ENCODE peak calls at places on chromosomes 4 and X, in eight cellular contexts. One of them, this sample, is unnamed.

GRCh38 chr4:8286719-8287355 is 17.3 kb downstream of the HTRA3 start:
- DNase-seq in EL: no peak
- DNase-seq in iris pigment epithelial cell: no peak
- DNase-seq in activated CD4-positive, alpha-beta T cell treated with anti-CD3 and anti-CD28 coated beads, Interleukin-2, amount 10 ng/mL, durations not matched to agents 7 days and 5 days: no peak
- DNase-seq in BE2C: no peak
- DNase-seq in activated gamma-delta T cell treated with Interleukin-2 at 50 U/mL for 16 hours: no peak
- DNase-seq in adrenal gland: no peak
- DNase-seq in NCI-H1694: no peak
- DNase-seq in this sample: no peak

GRCh38 chr4:113080050-113080449 is 30.6 kb downstream of the ANK2 start:
- DNase-seq in EL: peak; percentile 5
- DNase-seq in iris pigment epithelial cell: peak; percentile 21
- DNase-seq in activated CD4-positive, alpha-beta T cell treated with anti-CD3 and anti-CD28 coated beads, Interleukin-2, amount 10 ng/mL, durations not matched to agents 7 days and 5 days: no peak
- DNase-seq in BE2C: no peak
- DNase-seq in activated gamma-delta T cell treated with Interleukin-2 at 50 U/mL for 16 hours: no peak
- DNase-seq in adrenal gland: no peak
- DNase-seq in NCI-H1694: no peak
- DNase-seq in this sample: peak; percentile 62

GRCh38 chrX:68599256-68600152 is 48.0 kb upstream of the STARD8 start:
- DNase-seq in EL: peak; percentile 5
- DNase-seq in iris pigment epithelial cell: peak; percentile 5
- DNase-seq in activated CD4-positive, alpha-beta T cell treated with anti-CD3 and anti-CD28 coated beads, Interleukin-2, amount 10 ng/mL, durations not matched to agents 7 days and 5 days: no peak
- DNase-seq in BE2C: peak; percentile 11
- DNase-seq in activated gamma-delta T cell treated with Interleukin-2 at 50 U/mL for 16 hours: no peak
- DNase-seq in adrenal gland: no peak
- DNase-seq in NCI-H1694: no peak
- DNase-seq in this sample: peak; percentile 56

GRCh38 chr4:120692964-120693363 is 229.6 kb downstream of the PRDM5 start:
- DNase-seq in EL: peak; percentile 81
- DNase-seq in iris pigment epithelial cell: peak; percentile 96
- DNase-seq in activated CD4-positive, alpha-beta T cell treated with anti-CD3 and anti-CD28 coated beads, Interleukin-2, amount 10 ng/mL, durations not matched to agents 7 days and 5 days: no peak
- DNase-seq in BE2C: peak; percentile 23
- DNase-seq in activated gamma-delta T cell treated with Interleukin-2 at 50 U/mL for 16 hours: no peak
- DNase-seq in adrenal gland: peak; percentile 43
- DNase-seq in NCI-H1694: no peak
- DNase-seq in this sample: no peak

GRCh38 chrX:1398431-1399340 is 6.8 kb upstream of the SLC25A6 start:
- DNase-seq in EL: no peak
- DNase-seq in iris pigment epithelial cell: no peak
- DNase-seq in activated CD4-positive, alpha-beta T cell treated with anti-CD3 and anti-CD28 coated beads, Interleukin-2, amount 10 ng/mL, durations not matched to agents 7 days and 5 days: no peak
- DNase-seq in BE2C: no peak
- DNase-seq in activated gamma-delta T cell treated with Interleukin-2 at 50 U/mL for 16 hours: no peak
- DNase-seq in adrenal gland: peak; percentile 68
- DNase-seq in NCI-H1694: no peak
- DNase-seq in this sample: no peak

GRCh38 chr4:13642163-13642562 is 14.6 kb upstream of the BOD1L1 start:
- DNase-seq in EL: no peak
- DNase-seq in iris pigment epithelial cell: peak; percentile 62
- DNase-seq in activated CD4-positive, alpha-beta T cell treated with anti-CD3 and anti-CD28 coated beads, Interleukin-2, amount 10 ng/mL, durations not matched to agents 7 days and 5 days: no peak
- DNase-seq in BE2C: no peak
- DNase-seq in activated gamma-delta T cell treated with Interleukin-2 at 50 U/mL for 16 hours: no peak
- DNase-seq in adrenal gland: no peak
- DNase-seq in NCI-H1694: no peak
- DNase-seq in this sample: no peak

GRCh38 chrX:134171661-134172587 is 65.1 kb upstream of the CCDC160 start:
- DNase-seq in EL: no peak
- DNase-seq in iris pigment epithelial cell: peak; percentile 9
- DNase-seq in activated CD4-positive, alpha-beta T cell treated with anti-CD3 and anti-CD28 coated beads, Interleukin-2, amount 10 ng/mL, durations not matched to agents 7 days and 5 days: peak; percentile 58
- DNase-seq in BE2C: no peak
- DNase-seq in activated gamma-delta T cell treated with Interleukin-2 at 50 U/mL for 16 hours: no peak
- DNase-seq in adrenal gland: peak; percentile 31
- DNase-seq in NCI-H1694: no peak
- DNase-seq in this sample: peak; percentile 70

GRCh38 chr4:42397256-42397634 is at the start of gene SHISA3:
- DNase-seq in EL: no peak
- DNase-seq in iris pigment epithelial cell: peak; percentile 17
- DNase-seq in activated CD4-positive, alpha-beta T cell treated with anti-CD3 and anti-CD28 coated beads, Interleukin-2, amount 10 ng/mL, durations not matched to agents 7 days and 5 days: peak; percentile 38
- DNase-seq in BE2C: peak; percentile 60
- DNase-seq in activated gamma-delta T cell treated with Interleukin-2 at 50 U/mL for 16 hours: no peak
- DNase-seq in adrenal gland: no peak
- DNase-seq in NCI-H1694: no peak
- DNase-seq in this sample: peak; percentile 92

GRCh38 chr4:177986236-177986635 is 544.0 kb upstream of the AGA start:
- DNase-seq in EL: no peak
- DNase-seq in iris pigment epithelial cell: no peak
- DNase-seq in activated CD4-positive, alpha-beta T cell treated with anti-CD3 and anti-CD28 coated beads, Interleukin-2, amount 10 ng/mL, durations not matched to agents 7 days and 5 days: no peak
- DNase-seq in BE2C: no peak
- DNase-seq in activated gamma-delta T cell treated with Interleukin-2 at 50 U/mL for 16 hours: no peak
- DNase-seq in adrenal gland: no peak
- DNase-seq in NCI-H1694: no peak
- DNase-seq in this sample: no peak

GRCh38 chr4:90025248-90025647 is 101.9 kb upstream of the CCSER1 start:
- DNase-seq in EL: no peak
- DNase-seq in iris pigment epithelial cell: peak; percentile 15
- DNase-seq in activated CD4-positive, alpha-beta T cell treated with anti-CD3 and anti-CD28 coated beads, Interleukin-2, amount 10 ng/mL, durations not matched to agents 7 days and 5 days: no peak
- DNase-seq in BE2C: no peak
- DNase-seq in activated gamma-delta T cell treated with Interleukin-2 at 50 U/mL for 16 hours: no peak
- DNase-seq in adrenal gland: no peak
- DNase-seq in NCI-H1694: peak; percentile 26
- DNase-seq in this sample: peak; percentile 52

GRCh38 chrX:11451133-11451532 is 157.9 kb downstream of the AMELX start:
- DNase-seq in EL: no peak
- DNase-seq in iris pigment epithelial cell: no peak
- DNase-seq in activated CD4-positive, alpha-beta T cell treated with anti-CD3 and anti-CD28 coated beads, Interleukin-2, amount 10 ng/mL, durations not matched to agents 7 days and 5 days: no peak
- DNase-seq in BE2C: no peak
- DNase-seq in activated gamma-delta T cell treated with Interleukin-2 at 50 U/mL for 16 hours: no peak
- DNase-seq in adrenal gland: no peak
- DNase-seq in NCI-H1694: no peak
- DNase-seq in this sample: no peak

GRCh38 chr4:13322681-13323101 is 161.4 kb downstream of the RAB28 start:
- DNase-seq in EL: peak; percentile 85
- DNase-seq in iris pigment epithelial cell: peak; percentile 97
- DNase-seq in activated CD4-positive, alpha-beta T cell treated with anti-CD3 and anti-CD28 coated beads, Interleukin-2, amount 10 ng/mL, durations not matched to agents 7 days and 5 days: no peak
- DNase-seq in BE2C: no peak
- DNase-seq in activated gamma-delta T cell treated with Interleukin-2 at 50 U/mL for 16 hours: no peak
- DNase-seq in adrenal gland: no peak
- DNase-seq in NCI-H1694: no peak
- DNase-seq in this sample: no peak

GRCh38 chr4:24413311-24413784 is 171.0 kb downstream of the DHX15 start:
- DNase-seq in EL: no peak
- DNase-seq in iris pigment epithelial cell: no peak
- DNase-seq in activated CD4-positive, alpha-beta T cell treated with anti-CD3 and anti-CD28 coated beads, Interleukin-2, amount 10 ng/mL, durations not matched to agents 7 days and 5 days: no peak
- DNase-seq in BE2C: no peak
- DNase-seq in activated gamma-delta T cell treated with Interleukin-2 at 50 U/mL for 16 hours: no peak
- DNase-seq in adrenal gland: no peak
- DNase-seq in NCI-H1694: no peak
- DNase-seq in this sample: no peak

This sample was measured in HAP-1.